ENCODE peak calls at places on chromosomes 4 and X, in ten cellular contexts. One of them, this sample, is unnamed.
A peak's percentile ranks its signal among the peaks of the same experiment; 100 is the strongest.

GRCh38 chrX:108439434-108439883 is at the start of gene COL4A5:
- DNase-seq in foreskin fibroblast: peak; percentile 74
- DNase-seq in CD8-positive, alpha-beta T cell: no peak
- DNase-seq in transverse colon: peak; percentile 16
- DNase-seq in esophagus squamous epithelium: no peak
- DNase-seq in fibroblast of lung: peak; percentile 94
- DNase-seq in upper lobe of right lung: peak; percentile 61
- DNase-seq in kidney epithelial cell: peak; percentile 43
- DNase-seq in fibroblast of the aortic adventitia: peak; percentile 91
- DNase-seq in bronchial epithelial cell: peak; percentile 91
- DNase-seq in this sample: peak; percentile 36

GRCh38 chr4:40183615-40184411 is 13.0 kb upstream of the RHOH start:
- DNase-seq in CD8-positive, alpha-beta T cell: no peak
- DNase-seq in esophagus squamous epithelium: no peak
- DNase-seq in foreskin fibroblast: peak; percentile 53
- DNase-seq in bronchial epithelial cell: peak; percentile 92
- DNase-seq in fibroblast of lung: peak; percentile 27
- DNase-seq in transverse colon: no peak
- DNase-seq in kidney epithelial cell: no peak
- DNase-seq in fibroblast of the aortic adventitia: peak; percentile 15
- DNase-seq in upper lobe of right lung: no peak
- DNase-seq in this sample: no peak

GRCh38 chr4:150822407-150822806 is 192.7 kb downstream of the LRBA start:
- DNase-seq in bronchial epithelial cell: no peak
- DNase-seq in CD8-positive, alpha-beta T cell: no peak
- DNase-seq in upper lobe of right lung: no peak
- DNase-seq in kidney epithelial cell: no peak
- DNase-seq in esophagus squamous epithelium: no peak
- DNase-seq in foreskin fibroblast: no peak
- DNase-seq in fibroblast of lung: no peak
- DNase-seq in transverse colon: no peak
- DNase-seq in fibroblast of the aortic adventitia: no peak
- DNase-seq in this sample: no peak

GRCh38 chr4:4289575-4289929 is 402 bp downstream of the LYAR start:
- DNase-seq in kidney epithelial cell: no peak
- DNase-seq in transverse colon: peak; percentile 12
- DNase-seq in CD8-positive, alpha-beta T cell: no peak
- DNase-seq in fibroblast of lung: no peak
- DNase-seq in upper lobe of right lung: no peak
- DNase-seq in fibroblast of the aortic adventitia: no peak
- DNase-seq in esophagus squamous epithelium: no peak
- DNase-seq in foreskin fibroblast: no peak
- DNase-seq in bronchial epithelial cell: peak; percentile 20
- DNase-seq in this sample: no peak

GRCh38 chr4:176981551-176981950 is 188.8 kb upstream of the VEGFC start:
- DNase-seq in upper lobe of right lung: no peak
- DNase-seq in foreskin fibroblast: peak; percentile 40
- DNase-seq in CD8-positive, alpha-beta T cell: no peak
- DNase-seq in fibroblast of the aortic adventitia: peak; percentile 85
- DNase-seq in transverse colon: no peak
- DNase-seq in fibroblast of lung: no peak
- DNase-seq in kidney epithelial cell: no peak
- DNase-seq in bronchial epithelial cell: peak; percentile 30
- DNase-seq in esophagus squamous epithelium: no peak
- DNase-seq in this sample: peak; percentile 37

GRCh38 chr4:184343400-184344177 is 125.9 kb upstream of the ENPP6 start:
- DNase-seq in kidney epithelial cell: peak; percentile 48
- DNase-seq in foreskin fibroblast: peak; percentile 74
- DNase-seq in upper lobe of right lung: peak; percentile 78
- DNase-seq in transverse colon: peak; percentile 80
- DNase-seq in CD8-positive, alpha-beta T cell: peak; percentile 7
- DNase-seq in esophagus squamous epithelium: peak; percentile 25
- DNase-seq in fibroblast of lung: peak; percentile 81
- DNase-seq in fibroblast of the aortic adventitia: peak; percentile 79
- DNase-seq in bronchial epithelial cell: peak; percentile 76
- DNase-seq in this sample: no peak

GRCh38 chr4:104693601-104694201 is 199.0 kb upstream of the CXXC4 start:
- DNase-seq in bronchial epithelial cell: peak; percentile 26
- DNase-seq in fibroblast of lung: peak; percentile 12
- DNase-seq in CD8-positive, alpha-beta T cell: no peak
- DNase-seq in esophagus squamous epithelium: no peak
- DNase-seq in upper lobe of right lung: no peak
- DNase-seq in foreskin fibroblast: no peak
- DNase-seq in transverse colon: no peak
- DNase-seq in fibroblast of the aortic adventitia: peak; percentile 55
- DNase-seq in kidney epithelial cell: no peak
- DNase-seq in this sample: no peak

GRCh38 chr4:42331914-42332368 is 65.3 kb upstream of the SHISA3 start:
- DNase-seq in fibroblast of the aortic adventitia: peak; percentile 43
- DNase-seq in esophagus squamous epithelium: no peak
- DNase-seq in CD8-positive, alpha-beta T cell: no peak
- DNase-seq in foreskin fibroblast: no peak
- DNase-seq in transverse colon: no peak
- DNase-seq in kidney epithelial cell: no peak
- DNase-seq in fibroblast of lung: peak; percentile 24
- DNase-seq in bronchial epithelial cell: peak; percentile 10
- DNase-seq in upper lobe of right lung: no peak
- DNase-seq in this sample: no peak

GRCh38 chr4:89288430-89288829 is 19.2 kb downstream of the GPRIN3 start:
- DNase-seq in CD8-positive, alpha-beta T cell: no peak
- DNase-seq in foreskin fibroblast: no peak
- DNase-seq in bronchial epithelial cell: no peak
- DNase-seq in upper lobe of right lung: no peak
- DNase-seq in transverse colon: no peak
- DNase-seq in fibroblast of lung: no peak
- DNase-seq in esophagus squamous epithelium: no peak
- DNase-seq in kidney epithelial cell: no peak
- DNase-seq in fibroblast of the aortic adventitia: no peak
- DNase-seq in this sample: no peak

GRCh38 chrX:1389181-1389992 is 2.5 kb downstream of the SLC25A6 start:
- DNase-seq in kidney epithelial cell: no peak
- DNase-seq in transverse colon: no peak
- DNase-seq in fibroblast of lung: no peak
- DNase-seq in bronchial epithelial cell: no peak
- DNase-seq in foreskin fibroblast: no peak
- DNase-seq in upper lobe of right lung: peak; percentile 61
- DNase-seq in fibroblast of the aortic adventitia: no peak
- DNase-seq in esophagus squamous epithelium: no peak
- DNase-seq in CD8-positive, alpha-beta T cell: no peak
- DNase-seq in this sample: no peak

GRCh38 chrX:119410027-119410819 is 11.1 kb downstream of the SLC25A43 start:
- DNase-seq in foreskin fibroblast: peak; percentile 76
- DNase-seq in transverse colon: peak; percentile 80
- DNase-seq in esophagus squamous epithelium: peak; percentile 3
- DNase-seq in fibroblast of lung: peak; percentile 95
- DNase-seq in kidney epithelial cell: no peak
- DNase-seq in CD8-positive, alpha-beta T cell: no peak
- DNase-seq in upper lobe of right lung: peak; percentile 79
- DNase-seq in fibroblast of the aortic adventitia: peak; percentile 82
- DNase-seq in bronchial epithelial cell: peak; percentile 64
- DNase-seq in this sample: peak; percentile 21

GRCh38 chrX:111743316-111743715 is 62.3 kb downstream of the ALG13 start:
- DNase-seq in bronchial epithelial cell: peak; percentile 0
- DNase-seq in transverse colon: no peak
- DNase-seq in esophagus squamous epithelium: no peak
- DNase-seq in upper lobe of right lung: no peak
- DNase-seq in fibroblast of lung: no peak
- DNase-seq in CD8-positive, alpha-beta T cell: no peak
- DNase-seq in fibroblast of the aortic adventitia: no peak
- DNase-seq in kidney epithelial cell: no peak
- DNase-seq in foreskin fibroblast: no peak
- DNase-seq in this sample: no peak
- H3K4me3 ChIP-seq in bronchial epithelial cell: no peak overlapping the region
- H3K4me3 ChIP-seq in transverse colon: no peak overlapping the region
- H3K4me3 ChIP-seq in esophagus squamous epithelium: no peak overlapping the region
- H3K4me3 ChIP-seq in upper lobe of right lung: no peak overlapping the region
- H3K4me3 ChIP-seq in fibroblast of lung: no peak overlapping the region
- H3K4me3 ChIP-seq in CD8-positive, alpha-beta T cell: no peak overlapping the region
- H3K4me3 ChIP-seq in fibroblast of the aortic adventitia: no peak overlapping the region
- H3K4me3 ChIP-seq in kidney epithelial cell: no peak overlapping the region
- H3K4me3 ChIP-seq in foreskin fibroblast: no peak overlapping the region
- H3K4me3 ChIP-seq in this sample: no peak overlapping the region

DNA sequence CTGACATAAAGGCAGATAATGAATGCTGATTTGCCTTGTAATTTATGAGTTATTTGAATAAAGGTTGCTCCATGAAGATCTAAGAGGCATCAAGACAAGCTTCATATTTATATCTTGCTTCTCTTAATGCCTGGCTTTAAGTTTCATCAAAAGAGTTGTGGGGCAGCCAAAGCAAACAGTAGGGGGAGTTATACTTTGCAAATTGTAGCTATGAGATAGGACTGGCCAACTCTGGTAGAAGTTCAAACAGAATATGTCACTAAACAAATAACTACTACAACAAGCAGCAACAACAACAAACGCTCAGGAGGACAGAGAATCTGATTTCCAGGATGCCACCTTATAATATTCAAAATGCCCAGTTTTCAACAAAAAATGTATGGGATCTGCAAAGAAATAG is 69.1 kb upstream of the PLAC1 start:
- DNase-seq in esophagus squamous epithelium: no peak
- DNase-seq in fibroblast of lung: no peak
- DNase-seq in kidney epithelial cell: no peak
- DNase-seq in foreskin fibroblast: no peak
- DNase-seq in CD8-positive, alpha-beta T cell: no peak
- DNase-seq in upper lobe of right lung: no peak
- DNase-seq in fibroblast of the aortic adventitia: no peak
- DNase-seq in transverse colon: no peak
- DNase-seq in bronchial epithelial cell: peak; percentile 49
- DNase-seq in this sample: no peak
- TF ChIP-seq CTCF in esophagus squamous epithelium: no peak
- TF ChIP-seq CTCF in fibroblast of lung: no peak
- TF ChIP-seq CTCF in kidney epithelial cell: no peak
- TF ChIP-seq CTCF in foreskin fibroblast: peak; percentile 15
- TF ChIP-seq CTCF in CD8-positive, alpha-beta T cell: no peak
- TF ChIP-seq CTCF in upper lobe of right lung: no peak
- TF ChIP-seq CTCF in fibroblast of the aortic adventitia: no peak
- TF ChIP-seq CTCF in transverse colon: no peak
- TF ChIP-seq CTCF in bronchial epithelial cell: peak; percentile 16
- TF ChIP-seq CTCF in this sample: no peak

DNA sequence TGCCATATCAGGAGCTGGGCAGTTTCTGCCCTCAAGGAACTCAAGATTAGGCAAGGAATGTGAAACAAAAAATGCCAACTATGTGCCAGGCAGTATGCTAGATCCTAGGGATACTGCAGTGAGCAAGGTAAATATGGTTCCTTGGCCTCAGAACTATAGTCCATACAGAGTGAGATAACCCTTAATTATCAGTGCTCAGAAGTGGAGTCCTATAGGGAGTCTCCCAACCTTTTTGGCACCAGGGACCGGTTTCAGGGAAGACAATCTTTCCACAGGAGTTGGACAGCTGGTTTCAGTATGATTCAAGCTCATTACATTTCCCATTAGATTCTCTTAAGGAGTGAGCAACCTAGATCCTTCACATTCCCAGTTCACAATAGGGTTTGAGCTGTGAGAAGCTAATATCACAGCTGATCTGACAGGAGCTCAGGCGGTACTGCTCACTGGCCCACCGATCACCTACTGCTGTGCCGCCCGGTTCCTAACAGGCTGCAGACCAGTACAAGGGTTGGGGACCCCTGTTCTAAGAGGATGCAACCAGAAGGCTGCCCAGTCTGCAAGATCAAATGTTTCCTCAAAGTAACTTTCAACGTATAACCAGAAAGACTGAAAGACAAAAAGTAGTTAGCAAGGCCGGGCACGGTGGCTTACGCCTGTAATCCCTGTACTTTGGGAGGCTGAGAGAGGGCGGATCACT is 1.7 kb upstream of the SRP72 start:
- DNase-seq in kidney epithelial cell: no peak
- DNase-seq in CD8-positive, alpha-beta T cell: no peak
- DNase-seq in esophagus squamous epithelium: no peak
- DNase-seq in fibroblast of lung: peak; percentile 66
- DNase-seq in upper lobe of right lung: no peak
- DNase-seq in transverse colon: no peak
- DNase-seq in bronchial epithelial cell: peak; percentile 57
- DNase-seq in foreskin fibroblast: peak; percentile 26
- DNase-seq in fibroblast of the aortic adventitia: peak; percentile 31
- DNase-seq in this sample: no peak
- H3K4me3 ChIP-seq in kidney epithelial cell: peak overlapping the region; percentile 70
- H3K4me3 ChIP-seq in CD8-positive, alpha-beta T cell: peak overlapping the region; percentile 63
- H3K4me3 ChIP-seq in esophagus squamous epithelium: peak overlapping the region; percentile 77
- H3K4me3 ChIP-seq in fibroblast of lung: peak overlapping the region; percentile 98
- H3K4me3 ChIP-seq in upper lobe of right lung: peak overlapping the region; percentile 97
- H3K4me3 ChIP-seq in transverse colon: peak overlapping the region; percentile 96
- H3K4me3 ChIP-seq in bronchial epithelial cell: peak overlapping the region; percentile 95
- H3K4me3 ChIP-seq in foreskin fibroblast: peak overlapping the region; percentile 91
- H3K4me3 ChIP-seq in fibroblast of the aortic adventitia: peak overlapping the region; percentile 96
- H3K4me3 ChIP-seq in this sample: peak overlapping the region; percentile 89

GRCh38 chrX:9542106-9542764 is 77.4 kb downstream of the TBL1X start:
- DNase-seq in CD8-positive, alpha-beta T cell: no peak
- DNase-seq in transverse colon: no peak
- DNase-seq in bronchial epithelial cell: no peak
- DNase-seq in kidney epithelial cell: no peak
- DNase-seq in fibroblast of lung: peak; percentile 73
- DNase-seq in esophagus squamous epithelium: no peak
- DNase-seq in foreskin fibroblast: no peak
- DNase-seq in fibroblast of the aortic adventitia: peak; percentile 34
- DNase-seq in upper lobe of right lung: no peak
- DNase-seq in this sample: no peak

GRCh38 chrX:9539611-9540387 is 74.9 kb downstream of the TBL1X start:
- DNase-seq in upper lobe of right lung: no peak
- DNase-seq in esophagus squamous epithelium: no peak
- DNase-seq in transverse colon: no peak
- DNase-seq in fibroblast of lung: no peak
- DNase-seq in CD8-positive, alpha-beta T cell: no peak
- DNase-seq in foreskin fibroblast: no peak
- DNase-seq in bronchial epithelial cell: peak; percentile 0
- DNase-seq in kidney epithelial cell: no peak
- DNase-seq in fibroblast of the aortic adventitia: no peak
- DNase-seq in this sample: no peak

GRCh38 chrX:9535101-9535500 is 70.2 kb downstream of the TBL1X start:
- DNase-seq in upper lobe of right lung: no peak
- DNase-seq in foreskin fibroblast: no peak
- DNase-seq in kidney epithelial cell: no peak
- DNase-seq in fibroblast of lung: no peak
- DNase-seq in fibroblast of the aortic adventitia: no peak
- DNase-seq in CD8-positive, alpha-beta T cell: no peak
- DNase-seq in bronchial epithelial cell: no peak
- DNase-seq in transverse colon: no peak
- DNase-seq in esophagus squamous epithelium: no peak
- DNase-seq in this sample: no peak

GRCh38 chrX:9537781-9538180 is 72.9 kb downstream of the TBL1X start:
- DNase-seq in kidney epithelial cell: no peak
- DNase-seq in upper lobe of right lung: no peak
- DNase-seq in fibroblast of the aortic adventitia: no peak
- DNase-seq in bronchial epithelial cell: no peak
- DNase-seq in esophagus squamous epithelium: no peak
- DNase-seq in transverse colon: no peak
- DNase-seq in CD8-positive, alpha-beta T cell: no peak
- DNase-seq in foreskin fibroblast: no peak
- DNase-seq in fibroblast of lung: no peak
- DNase-seq in this sample: no peak

DNA sequence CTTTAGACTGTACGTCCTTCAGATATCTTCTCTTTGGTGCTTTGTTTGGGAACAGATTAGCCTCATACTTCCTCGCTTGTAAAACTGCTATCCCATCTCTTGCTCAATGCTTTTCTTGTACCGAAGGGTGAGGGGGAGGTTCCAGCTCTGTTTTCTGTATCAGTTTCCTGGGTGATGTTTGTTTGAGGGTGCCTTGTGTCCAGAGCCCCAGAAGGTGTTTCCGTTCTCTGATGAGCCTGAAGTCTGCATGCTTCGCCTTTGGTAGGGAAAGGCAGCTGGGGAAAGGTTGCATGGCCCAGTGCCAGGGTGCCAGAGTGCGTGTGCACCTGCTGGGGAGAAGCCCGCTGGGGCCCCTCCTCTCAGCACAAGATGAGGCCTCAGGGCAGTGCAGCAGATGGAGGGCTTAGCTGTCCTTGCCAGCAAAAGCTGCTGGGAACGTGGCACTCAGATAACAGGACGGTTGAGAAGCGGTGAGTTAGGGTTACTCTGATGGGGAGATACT is 73.7 kb downstream of the TBL1X start:
- DNase-seq in fibroblast of lung: no peak
- DNase-seq in bronchial epithelial cell: no peak
- DNase-seq in foreskin fibroblast: no peak
- DNase-seq in esophagus squamous epithelium: no peak
- DNase-seq in transverse colon: peak; percentile 33
- DNase-seq in fibroblast of the aortic adventitia: no peak
- DNase-seq in kidney epithelial cell: no peak
- DNase-seq in CD8-positive, alpha-beta T cell: no peak
- DNase-seq in upper lobe of right lung: no peak
- DNase-seq in this sample: no peak
- TF ChIP-seq CTCF in fibroblast of lung: no peak
- TF ChIP-seq CTCF in bronchial epithelial cell: no peak
- TF ChIP-seq CTCF in foreskin fibroblast: no peak
- TF ChIP-seq CTCF in esophagus squamous epithelium: no peak
- TF ChIP-seq CTCF in transverse colon: no peak
- TF ChIP-seq CTCF in fibroblast of the aortic adventitia: no peak
- TF ChIP-seq CTCF in kidney epithelial cell: no peak
- TF ChIP-seq CTCF in CD8-positive, alpha-beta T cell: no peak
- TF ChIP-seq CTCF in upper lobe of right lung: no peak
- TF ChIP-seq CTCF in this sample: no peak

This sample was measured in AG04449.